ENCODE peak calls at places on chromosomes 5 and 9, in seven cellular contexts. N is RPMI7951; H is kidney; Q is activated naive CD4-positive, alpha-beta T cell treated with anti-CD3 and anti-CD28 coated beads, Interleukin-2, amount 10 ng/mL, durations not matched to agents 7 days and 5 days; W is activated effector memory CD4-positive, alpha-beta T cell treated with anti-CD3 and anti-CD28 coated beads, Interleukin-2, amount 50 U/mL, for 16 hours; K is AG09309; L is pancreas. M is an unnamed sample.

GRCh38 chr9:101737705-101738565 is 512 bp downstream of the GRIN3A start:
- DNase-seq in H (peak), N (no peak), Q (no peak), L (peak), K (no peak), W (no peak), M (peak)

GRCh38 chr9:80147866-80148265 is 576.1 kb downstream of the TLE4 start:
- DNase-seq in W (no peak), N (no peak), H (no peak), Q (no peak), K (no peak), L (no peak), M (no peak)

GRCh38 chr5:77806213-77806843 is 30.2 kb upstream of the TBCA start:
- DNase-seq in N (peak), K (no peak), H (no peak), W (no peak), Q (no peak), L (no peak), M (no peak)

GRCh38 chr5:138725153-138725884 is 27.9 kb upstream of the CTNNA1 start:
- DNase-seq in N (peak), Q (no peak), K (peak), W (no peak), L (peak), H (peak), M (no peak)

GRCh38 chr9:137046094-137046787 is at the start of gene NPDC1:
- DNase-seq in W (peak), K (no peak), H (peak), L (peak), N (peak), Q (peak), M (peak)

GRCh38 chr5:134736173-134736812 is 2.1 kb upstream of the CAMLG start:
- DNase-seq in W (no peak), H (no peak), Q (no peak), L (no peak), N (no peak), K (no peak), M (no peak)

GRCh38 chr9:20284601-20285289 is 337.6 kb downstream of the MLLT3 start:
- DNase-seq in Q (no peak), N (no peak), L (no peak), H (no peak), K (no peak), W (no peak), M (no peak)

GRCh38 chr9:88801214-88801796 is 190.0 kb upstream of the S1PR3 start:
- DNase-seq in W (no peak), Q (no peak), L (no peak), H (no peak), N (no peak), K (no peak), M (no peak)

GRCh38 chr5:159508344-159508743 is 178.1 kb upstream of the IL12B start:
- DNase-seq in L (no peak), N (no peak), K (no peak), Q (no peak), H (no peak), W (no peak), M (no peak)

GRCh38 chr9:105994970-105995369 is 300.6 kb downstream of the TMEM38B start:
- DNase-seq in L (no peak), H (no peak), W (no peak), N (peak), Q (no peak), K (no peak), M (no peak)

GRCh38 chr9:120934271-120934670 is 7.7 kb upstream of the TRAF1 start:
- DNase-seq in K (no peak), L (no peak), H (no peak), Q (no peak), N (no peak), W (no peak), M (no peak)

GRCh38 chr9:76586555-76587314 is 127.8 kb downstream of the GCNT1 start:
- DNase-seq in Q (no peak), W (no peak), H (no peak), K (no peak), N (no peak), L (no peak), M (no peak)

GRCh38 chr9:131260751-131261452 is 15.4 kb downstream of the FAM78A start:
- DNase-seq in W (no peak), N (no peak), H (peak), L (no peak), Q (no peak), K (no peak), M (no peak)

GRCh38 chr5:112787261-112787660 is 49.6 kb downstream of the APC start:
- DNase-seq in K (peak), L (no peak), H (no peak), W (no peak), Q (no peak), N (no peak), M (no peak)

GRCh38 chr5:160423025-160423554 is 1.4 kb downstream of the PTTG1 start:
- DNase-seq in Q (no peak), L (no peak), N (no peak), W (no peak), H (no peak), K (no peak), M (no peak)

GRCh38 chr5:136330353-136330913 is 34.9 kb downstream of the TRPC7 start:
- DNase-seq in L (no peak), H (no peak), W (no peak), K (no peak), Q (no peak), N (no peak), M (no peak)

GRCh38 chr5:71830626-71831539 is 111.8 kb downstream of the CARTPT start:
- DNase-seq in H (peak), L (peak), Q (no peak), K (peak), N (peak), W (no peak), M (no peak)

GRCh38 chr5:90169078-90169477 is 240.5 kb downstream of the CETN3 start:
- DNase-seq in L (no peak), H (no peak), N (no peak), W (no peak), K (no peak), Q (no peak), M (no peak)

M was measured in spleen.